ENCODE peak calls at places on chromosomes 16 and 17, in five cellular contexts. D, T, R, X and W are unnamed samples. For H3K4me1, the result is how much of the 10 kb centered on the place peaks cover.

GRCh38 chr16:88764913-88765349 is 20.1 kb downstream of the PIEZO1 start:
- DNase-seq in D (no peak), T (peak), X (no peak), R (peak), W (no peak)

GRCh38 chr17:47204722-47205418 is 4.3 kb upstream of the MYL4 start:
- DNase-seq in T (peak), D (peak), R (no peak), X (peak), W (peak)

GRCh38 chr17:76847031-76847430 is 21.2 kb upstream of the MGAT5B start:
- DNase-seq in X (no peak), D (no peak), R (no peak), T (no peak), W (no peak)

GRCh38 chr16:2982402-2982801 is 2.2 kb upstream of the PKMYT1 start:
- DNase-seq in R (no peak), D (no peak), T (no peak), X (no peak), W (no peak)

GRCh38 chr16:88482630-88483391 is 29.7 kb downstream of the ZFPM1 start:
- DNase-seq in R (no peak), X (no peak), T (no peak), D (no peak), W (no peak)

GRCh38 chr17:39400547-39401411 is 647 bp downstream of the FBXL20 start:
- DNase-seq in T (no peak), X (no peak), D (peak), R (no peak), W (no peak)

GRCh38 chr17:4142107-4142900 is 526 bp downstream of the ZZEF1 start:
- DNase-seq in X (peak), R (peak), T (peak), D (peak), W (no peak)

GRCh38 chr16:12627394-12627793 is 176.3 kb downstream of the CPPED1 start:
- DNase-seq in R (no peak), T (no peak), X (no peak), D (no peak), W (no peak)

GRCh38 chr17:58200024-58200633 is 7.6 kb downstream of the EPX start:
- DNase-seq in D (peak), T (peak), X (peak), R (peak), W (peak)

GRCh38 chr17:49873466-49873865 is 25.6 kb upstream of the TAC4 start:
- DNase-seq in X (no peak), T (peak), R (no peak), D (no peak), W (no peak)

GRCh38 chr17:47834756-47835155 is 3.3 kb downstream of the LRRC46 start:
- DNase-seq in T (no peak), X (no peak), D (no peak), R (no peak), W (no peak)

GRCh38 chr17:43578699-43579569 is 32.8 kb upstream of the ETV4 start:
- DNase-seq in D (peak), R (no peak), T (no peak), X (peak), W (no peak)

GRCh38 chr16:20918486-20919239 is 18.1 kb downstream of the LYRM1 start:
- DNase-seq in X (no peak), R (no peak), D (peak), T (peak), W (no peak)

GRCh38 chr16:1494711-1495110 is 1.6 kb downstream of the TELO2 start:
- DNase-seq in D (no peak), R (no peak), X (no peak), T (no peak), W (no peak)

DNA sequence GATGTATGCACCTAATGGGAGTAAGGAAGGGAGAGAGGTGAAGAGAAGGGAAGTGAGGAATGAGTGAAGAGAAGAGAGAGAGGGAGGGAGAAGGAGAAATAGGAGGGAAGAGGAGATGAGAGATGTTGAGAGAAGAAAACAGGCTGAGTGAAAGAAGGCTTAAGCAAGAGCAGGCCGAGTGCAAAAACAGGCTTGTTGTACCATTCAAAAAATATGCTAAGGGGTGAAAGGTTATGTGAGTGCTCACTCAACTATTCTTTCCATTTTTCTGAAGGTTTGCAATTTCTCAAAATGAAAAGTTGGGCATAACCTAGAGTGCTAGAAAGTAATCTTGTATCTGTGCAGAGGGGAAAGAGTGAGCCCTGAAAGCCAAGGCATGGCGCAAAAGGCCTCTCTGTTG is 22.9 kb downstream of the RPGRIP1L start:
- DNase-seq in T (no peak), X (no peak), D (no peak), R (no peak), W (no peak)
- H3K4me1 ChIP-seq in T (under half), X (under half), D (under half), R (under half), W (under half)

GRCh38 chr16:78925071-78925714 is 675.3 kb downstream of the MAF start:
- DNase-seq in D (no peak), T (peak), R (peak), X (peak), W (no peak)

GRCh38 chr16:78931267-78932060 is 669.1 kb downstream of the MAF start:
- DNase-seq in X (no peak), R (no peak), T (peak), D (no peak), W (no peak)

GRCh38 chr16:78929798-78930197 is 670.7 kb downstream of the MAF start:
- DNase-seq in T (no peak), R (no peak), X (no peak), D (no peak), W (no peak)

GRCh38 chr16:78930561-78930960 is 670.0 kb downstream of the MAF start:
- DNase-seq in T (no peak), D (no peak), X (no peak), R (no peak), W (no peak)

GRCh38 chr16:78926723-78927200 is 673.8 kb downstream of the MAF start:
- DNase-seq in D (no peak), X (no peak), T (no peak), R (no peak), W (no peak)
- H3K4me1 ChIP-seq in D (under half), X (under half), T (under half), R (under half), W (under half)

GRCh38 chr16:57536306-57537193 is at the start of gene CCDC102A:
- DNase-seq in T (peak), R (peak), X (peak), D (peak), W (peak)
- H3K4me1 ChIP-seq in T (under half), R (under half), X (under half), D (under half), W (under half)

GRCh38 chr17:79842656-79843474 is 3.6 kb upstream of the CBX4 start:
- DNase-seq in T (peak), D (peak), X (no peak), R (no peak), W (no peak)

GRCh38 chr17:79845601-79845949 is 6.3 kb upstream of the CBX4 start:
- DNase-seq in T (no peak), X (no peak), R (no peak), D (peak), W (no peak)

GRCh38 chr17:79844869-79845600 is 5.8 kb upstream of the CBX4 start:
- DNase-seq in T (peak), R (peak), X (peak), D (peak), W (peak)

GRCh38 chr17:79843475-79843916 is 4.3 kb upstream of the CBX4 start:
- DNase-seq in D (peak), R (no peak), T (no peak), X (no peak), W (peak)

DNA sequence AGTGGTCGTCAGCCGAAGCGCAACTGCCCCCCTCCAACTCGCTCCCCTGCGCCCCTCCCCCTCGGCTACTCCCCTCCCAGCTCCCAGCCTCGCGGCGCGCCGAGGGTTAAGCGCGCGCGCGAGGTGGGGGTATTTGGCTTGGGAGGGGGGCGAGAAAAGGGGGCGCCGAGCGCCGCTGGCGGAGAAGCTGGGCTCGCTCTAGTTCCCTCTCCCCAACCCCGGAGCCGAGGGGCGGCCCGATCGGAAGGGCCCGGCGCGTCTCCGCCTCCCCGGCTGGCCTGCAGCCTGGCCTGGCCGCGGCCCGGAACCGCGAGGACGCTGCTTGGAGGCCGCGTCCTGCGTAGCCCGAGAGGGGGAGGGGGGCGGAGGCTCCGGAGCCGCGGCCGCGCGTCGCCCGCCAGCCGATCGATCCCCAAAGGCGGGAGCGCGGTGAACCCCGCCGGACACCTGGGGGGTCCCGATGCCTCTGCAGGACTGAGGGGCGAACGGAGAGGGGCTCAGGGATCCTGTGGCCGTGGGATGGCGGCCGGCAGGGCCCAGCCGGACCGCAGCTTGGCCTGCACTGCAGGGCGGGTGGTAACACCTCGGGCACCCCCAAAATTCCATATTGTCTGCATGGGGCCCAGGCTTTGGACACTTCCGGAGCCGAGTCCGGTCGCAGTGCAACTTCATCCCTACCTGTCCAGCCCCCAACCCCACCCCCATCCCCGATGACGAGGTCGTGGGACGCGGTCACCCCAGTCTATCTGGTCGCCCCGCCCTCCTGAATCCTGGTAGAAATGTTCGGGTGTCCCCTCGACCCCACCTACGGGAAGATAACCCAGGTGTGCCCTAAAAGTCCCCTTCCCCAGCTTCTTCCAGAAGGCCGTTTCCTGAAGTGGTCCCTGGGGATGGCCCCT is 4.9 kb upstream of the CBX4 start:
- DNase-seq in T (peak), D (peak), R (peak), X (no peak), W (no peak)
- H3K4me1 ChIP-seq in T (half or more), D (under half), R (under half), X (under half), W (under half)

GRCh38 chr17:12007466-12007865 is 10.2 kb upstream of the ZNF18 start:
- DNase-seq in X (no peak), D (no peak), R (no peak), T (no peak), W (no peak)
- H3K4me1 ChIP-seq in X (under half), D (under half), R (under half), T (under half), W (under half)